ENCODE peak calls at places on chromosome 22, in four cellular contexts. G is prostate gland, H is Caco-2, P is GM23248. U is an unnamed sample. For H3K36me3, the result is how much of the 10 kb centered on the place peaks cover.

GRCh38 chr22:44399906-44400762 is 87.4 kb upstream of the SHISAL1 start:
- DNase-seq in G (no peak), H (no peak), P (no peak), U (no peak)

GRCh38 chr22:37560682-37561208 is 465 bp downstream of the CDC42EP1 start:
- DNase-seq in G (no peak), H (peak), P (peak), U (no peak)

GRCh38 chr22:25759825-25760231 is 17.8 kb downstream of the MYO18B start:
- DNase-seq in G (no peak), H (peak), P (peak), U (no peak)

GRCh38 chr22:36874309-36874696 is 13.5 kb downstream of the NCF4 start:
- DNase-seq in G (no peak), H (no peak), P (no peak), U (no peak)

GRCh38 chr22:37943471-37944198 is 9.8 kb downstream of the C22orf23 start:
- DNase-seq in G (peak), H (no peak), P (no peak), U (no peak)

GRCh38 chr22:36153756-36154155 is 6.8 kb downstream of the APOL3 start:
- DNase-seq in G (no peak), H (peak), P (no peak), U (no peak)

GRCh38 chr22:37510046-37510445 is 9.2 kb downstream of the CARD10 start:
- DNase-seq in G (no peak), H (no peak), P (no peak), U (no peak)

GRCh38 chr22:35611200-35611890 is 5.8 kb downstream of the MB start:
- DNase-seq in G (no peak), H (no peak), P (no peak), U (no peak)

GRCh38 chr22:35921777-35922176 is 106.8 kb downstream of the RBFOX2 start:
- DNase-seq in G (peak), H (peak), P (peak), U (no peak)

GRCh38 chr22:39814899-39815298 is 78.7 kb downstream of the ENTHD1 start:
- DNase-seq in G (no peak), H (no peak), P (peak), U (no peak)

GRCh38 chr22:35177811-35178210 is 79.5 kb upstream of the HMGXB4 start:
- DNase-seq in G (peak), H (no peak), P (no peak), U (no peak)

GRCh38 chr22:48199667-48200066 is 1437.2 kb downstream of the TBC1D22A start:
- DNase-seq in G (no peak), H (no peak), P (no peak), U (no peak)

GRCh38 chr22:41917906-41918791 is 3.3 kb upstream of the SHISA8 start:
- DNase-seq in G (no peak), H (no peak), P (peak), U (no peak)

GRCh38 chr22:28005513-28005912 is 86.5 kb upstream of the PITPNB start:
- DNase-seq in G (no peak), H (no peak), P (no peak), U (no peak)

GRCh38 chr22:27378994-27379393 is 422.6 kb downstream of the MN1 start:
- DNase-seq in G (no peak), H (no peak), P (no peak), U (no peak)

GRCh38 chr22:33835196-33835788 is 85.0 kb downstream of the LARGE1 start:
- DNase-seq in G (peak), H (no peak), P (no peak), U (no peak)

GRCh38 chr22:46613606-46613997 is 6.6 kb upstream of the GRAMD4 start:
- DNase-seq in G (no peak), H (no peak), P (no peak), U (no peak)

GRCh38 chr22:39688186-39688768 is 117.7 kb downstream of the CACNA1I start:
- DNase-seq in G (no peak), H (no peak), P (no peak), U (no peak)

GRCh38 chr22:32866953-32867352 is 65.4 kb downstream of the TIMP3 start:
- DNase-seq in G (no peak), H (no peak), P (peak), U (no peak)

GRCh38 chr22:44358723-44359440 is 46.1 kb upstream of the SHISAL1 start:
- DNase-seq in G (no peak), H (no peak), P (no peak), U (no peak)

GRCh38 chr22:17090550-17090949 is 5.8 kb downstream of the IL17RA start:
- DNase-seq in G (no peak), H (no peak), P (no peak), U (no peak)

GRCh38 chr22:17795661-17796548 is 21.6 kb upstream of the BID start:
- DNase-seq in G (no peak), H (no peak), P (no peak), U (no peak)

GRCh38 chr22:29617922-29618629 is 14.6 kb downstream of the NF2 start:
- DNase-seq in G (no peak), H (peak), P (peak), U (no peak)

GRCh38 chr22:21657361-21658118 is 8.3 kb upstream of the PPIL2 start:
- DNase-seq in G (peak), H (peak), P (peak), U (peak)

GRCh38 chr22:42608481-42609361 is 6.0 kb downstream of the POLDIP3 start:
- DNase-seq in G (no peak), H (no peak), P (peak), U (no peak)

GRCh38 chr22:44068422-44069191 is 44.5 kb downstream of the PARVB start:
- DNase-seq in G (no peak), H (no peak), P (no peak), U (no peak)

GRCh38 chr22:21938906-21939305 is 13.7 kb downstream of the PPM1F start:
- DNase-seq in G (no peak), H (no peak), P (no peak), U (no peak)

GRCh38 chr22:39469681-39470461 is 13.1 kb downstream of the MGAT3 start:
- DNase-seq in G (no peak), H (peak), P (no peak), U (no peak)

GRCh38 chr22:37681001-37681424 is 5.1 kb upstream of the NOL12 start:
- DNase-seq in G (no peak), H (no peak), P (peak), U (no peak)

GRCh38 chr22:26409705-26410376 is 19.2 kb upstream of the ASPHD2 start:
- DNase-seq in G (no peak), H (no peak), P (no peak), U (no peak)

GRCh38 chr22:17647996-17648395 is 9.4 kb downstream of the BCL2L13 start:
- DNase-seq in G (no peak), H (no peak), P (peak), U (no peak)

GRCh38 chr22:40009231-40009769 is 14.5 kb downstream of the FAM83F start:
- DNase-seq in G (peak), H (no peak), P (no peak), U (no peak)

GRCh38 chr22:39290248-39290720 is 29.1 kb downstream of the RPL3 start:
- DNase-seq in G (no peak), H (no peak), P (no peak), U (no peak)

GRCh38 chr22:42959472-42960145 is 55.3 kb downstream of the PACSIN2 start:
- DNase-seq in G (peak), H (peak), P (peak), U (no peak)

GRCh38 chr22:43319661-43320486 is 23.3 kb downstream of the SCUBE1 start:
- DNase-seq in G (no peak), H (no peak), P (no peak), U (no peak)

GRCh38 chr22:19253143-19253542 is 38.4 kb downstream of the CLTCL1 start:
- DNase-seq in G (no peak), H (no peak), P (no peak), U (no peak)

GRCh38 chr22:24497879-24498278 is 2.7 kb downstream of the UPB1 start:
- DNase-seq in G (no peak), H (no peak), P (no peak), U (no peak)

GRCh38 chr22:24496234-24496633 is 1.1 kb downstream of the UPB1 start:
- DNase-seq in G (no peak), H (no peak), P (no peak), U (no peak)

GRCh38 chr22:24494535-24495364 is at the start of gene UPB1:
- DNase-seq in G (no peak), H (peak), P (no peak), U (no peak)

GRCh38 chr22:24495365-24495675 is 188 bp downstream of the UPB1 start:
- DNase-seq in G (no peak), H (no peak), P (no peak), U (no peak)

GRCh38 chr22:24496661-24497060 is 1.5 kb downstream of the UPB1 start:
- DNase-seq in G (no peak), H (no peak), P (no peak), U (no peak)
- H3K4me3 ChIP-seq in G (no peak), H (no peak), P (no peak), U (no peak)

GRCh38 chr22:31680764-31681624 is 19.0 kb upstream of the PISD start:
- DNase-seq in G (peak), H (no peak), P (peak), U (no peak)

GRCh38 chr22:31683181-31684105 is 21.4 kb upstream of the PISD start:
- DNase-seq in G (peak), H (no peak), P (peak), U (no peak)

GRCh38 chr22:31681625-31682345 is 19.8 kb upstream of the PISD start:
- DNase-seq in G (no peak), H (no peak), P (peak), U (no peak)

GRCh38 chr22:31678748-31679147 is 16.7 kb upstream of the PISD start:
- DNase-seq in G (no peak), H (no peak), P (no peak), U (no peak)

DNA sequence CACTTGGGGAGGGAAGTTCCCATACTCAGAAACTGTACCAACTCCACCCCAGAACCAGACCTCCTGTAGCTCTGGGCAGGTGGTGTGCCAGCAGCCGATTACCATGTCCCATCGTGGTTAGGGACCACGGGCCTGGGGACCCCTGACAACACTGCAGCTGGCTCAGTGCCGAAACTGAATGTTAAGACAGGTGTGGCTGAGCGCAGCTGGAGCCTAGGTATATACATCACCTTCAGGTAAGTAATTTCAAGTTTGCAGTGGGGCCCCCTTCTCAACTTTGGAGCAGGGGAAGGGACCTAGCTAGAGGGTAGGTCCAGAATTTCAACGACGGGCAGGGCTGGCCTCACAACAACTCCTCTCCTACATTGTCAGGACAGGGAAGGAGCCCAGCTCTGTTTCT is 20.7 kb upstream of the PISD start:
- DNase-seq in G (no peak), H (no peak), P (no peak), U (no peak)
- H3K36me3 ChIP-seq in G (under half), H (under half), P (under half), U (under half)

DNA sequence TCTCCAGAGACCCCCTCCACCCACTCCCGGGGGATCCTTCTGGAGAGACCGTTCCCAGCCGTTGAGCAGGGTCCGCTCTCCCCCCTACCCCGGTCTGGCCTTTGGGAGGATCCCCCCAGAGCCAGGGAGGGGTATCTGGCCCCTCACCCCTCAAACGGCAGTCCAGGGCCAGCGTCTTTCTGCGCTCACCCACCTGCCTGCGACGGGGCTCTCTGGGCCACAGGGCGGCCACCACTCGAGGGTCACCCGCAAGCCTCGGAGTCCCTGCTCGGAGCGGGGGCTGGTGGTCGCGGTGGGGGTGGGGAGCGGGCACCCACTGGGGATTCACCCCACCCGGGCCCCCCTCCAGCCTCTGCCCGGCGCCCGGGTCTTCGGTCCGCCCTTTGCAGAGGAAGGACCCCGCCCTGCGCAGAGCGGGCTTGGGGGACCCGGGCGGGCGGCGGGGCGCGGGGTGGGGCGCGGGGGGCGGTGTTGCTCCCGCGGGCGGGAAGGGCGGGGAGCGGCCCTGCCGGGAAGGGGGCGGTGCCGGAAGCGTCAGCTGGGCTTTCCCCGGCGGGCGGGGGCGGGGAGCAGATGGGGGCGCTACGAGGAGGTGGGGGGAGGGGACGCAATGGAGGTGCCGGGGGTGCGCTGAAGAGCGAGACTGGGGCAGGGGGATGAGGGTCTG is 16.6 kb downstream of the CRELD2 start:
- DNase-seq in G (peak), H (no peak), P (peak), U (peak)
- H3K4me3 ChIP-seq in G (peak), H (no peak), P (peak), U (peak)

GRCh38 chr22:45547016-45547345 is 44.3 kb downstream of the FBLN1 start:
- DNase-seq in G (no peak), H (no peak), P (no peak), U (no peak)

GRCh38 chr22:45546333-45547015 is 43.8 kb downstream of the FBLN1 start:
- DNase-seq in G (no peak), H (no peak), P (no peak), U (no peak)

GRCh38 chr22:45542001-45542520 is 39.4 kb downstream of the FBLN1 start:
- DNase-seq in G (no peak), H (no peak), P (no peak), U (no peak)

GRCh38 chr22:45543243-45543642 is 40.6 kb downstream of the FBLN1 start:
- DNase-seq in G (no peak), H (no peak), P (no peak), U (no peak)

DNA sequence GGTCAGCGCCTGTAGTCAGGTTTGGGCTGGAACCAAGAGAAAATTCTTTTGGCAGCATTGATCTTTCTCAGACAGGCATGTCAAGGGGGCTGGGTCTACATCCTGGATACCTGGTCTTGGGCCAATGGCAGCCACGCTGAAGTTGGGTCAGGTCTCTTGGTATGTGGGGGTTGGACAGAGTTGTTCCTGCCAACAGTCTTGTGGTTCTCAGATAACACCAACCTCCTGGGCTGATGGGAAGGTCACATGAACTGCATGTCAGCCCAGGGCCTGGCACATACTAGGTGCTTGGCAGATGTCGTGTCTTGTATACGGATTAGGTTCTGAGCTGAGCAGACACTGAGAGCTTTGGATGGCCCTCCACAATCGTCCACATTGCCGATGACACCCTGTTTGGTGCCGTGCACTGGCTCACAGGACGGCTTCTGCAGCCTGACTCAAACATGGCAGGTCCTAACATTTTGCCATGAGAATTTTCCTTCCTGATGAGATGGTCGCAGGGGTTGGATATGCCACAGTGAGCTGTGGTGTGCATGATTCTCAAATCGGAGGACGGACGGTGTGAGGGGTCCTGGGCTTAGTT is 42.0 kb downstream of the FBLN1 start:
- DNase-seq in G (peak), H (no peak), P (peak), U (no peak)
- H3K36me3 ChIP-seq in G (under half), H (under half), P (under half), U (under half)

DNA sequence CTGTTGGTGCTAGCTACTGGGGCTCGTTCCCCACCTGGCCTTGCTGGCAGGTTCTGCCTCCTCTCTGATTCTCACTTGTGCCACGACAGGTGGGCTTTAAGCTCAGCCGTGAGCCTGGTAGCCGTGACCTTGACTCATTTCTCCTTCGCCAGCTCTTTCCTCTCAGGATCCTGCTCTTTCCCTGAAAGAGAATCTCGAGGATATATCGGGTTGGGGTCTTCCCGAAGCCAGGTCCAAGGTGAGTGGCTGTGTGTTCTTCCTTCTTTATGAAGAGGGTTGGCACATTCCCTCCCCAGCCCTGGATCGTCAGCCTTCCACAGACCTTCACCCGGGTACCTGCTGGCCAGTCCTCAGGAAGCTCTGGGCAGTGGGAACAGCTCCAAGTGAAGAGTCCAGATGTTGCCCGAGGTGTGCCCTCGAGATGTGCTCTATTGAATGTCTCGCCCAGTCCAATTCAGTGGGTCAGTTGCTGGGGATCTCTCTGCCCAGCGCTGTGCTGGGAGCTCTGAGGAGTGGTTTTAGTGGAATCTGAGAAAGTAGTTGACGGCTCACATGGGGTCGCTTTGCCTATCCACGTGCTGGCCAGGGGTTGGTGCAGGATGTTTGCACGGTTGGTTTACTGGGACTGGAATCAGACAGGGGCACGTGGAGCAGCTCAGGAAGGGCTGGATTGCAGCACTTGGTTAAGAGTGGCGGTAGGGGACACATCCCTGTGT is 1.4 kb downstream of the ZNF74 start:
- DNase-seq in G (no peak), H (no peak), P (no peak), U (no peak)
- H3K4me3 ChIP-seq in G (no peak), H (no peak), P (peak), U (no peak)

GRCh38 chr22:23200896-23201295 is 20.6 kb downstream of the BCR start:
- DNase-seq in G (no peak), H (no peak), P (no peak), U (no peak)

GRCh38 chr22:23204541-23205157 is 24.3 kb downstream of the BCR start:
- DNase-seq in G (no peak), H (no peak), P (peak), U (no peak)

GRCh38 chr22:23203452-23204124 is 23.3 kb downstream of the BCR start:
- DNase-seq in G (no peak), H (no peak), P (no peak), U (no peak)

GRCh38 chr22:23204125-23204488 is 23.8 kb downstream of the BCR start:
- DNase-seq in G (no peak), H (no peak), P (peak), U (no peak)

GRCh38 chr22:23202812-23203451 is 22.6 kb downstream of the BCR start:
- DNase-seq in G (no peak), H (no peak), P (no peak), U (no peak)
- H3K36me3 ChIP-seq in G (under half), H (under half), P (under half), U (under half)

U was measured in effector memory CD4-positive, alpha-beta T cell.